ENCODE peak calls at places on chromosomes 6 and 20, in nine cellular contexts. One of them, this sample, is unnamed.

GRCh38 chr6:138086573-138087196 is 20.5 kb downstream of the PERP start:
- DNase-seq in lower leg skin: no peak
- DNase-seq in A549: peak; percentile 75
- DNase-seq in heart left ventricle: no peak
- DNase-seq in H54: peak; percentile 22
- DNase-seq in stomach: no peak
- DNase-seq in GM12892: no peak
- DNase-seq in ovary: no peak
- DNase-seq in erythroblast: no peak
- DNase-seq in this sample: no peak

GRCh38 chr20:32672982-32673727 is 586 bp downstream of the C20orf203 start:
- DNase-seq in A549: no peak
- DNase-seq in lower leg skin: no peak
- DNase-seq in H54: no peak
- DNase-seq in erythroblast: peak; percentile 37
- DNase-seq in heart left ventricle: no peak
- DNase-seq in stomach: no peak
- DNase-seq in GM12892: peak; percentile 63
- DNase-seq in ovary: no peak
- DNase-seq in this sample: peak; percentile 99

GRCh38 chr6:160388922-160389321 is 40.7 kb downstream of the SLC22A3 start:
- DNase-seq in H54: no peak
- DNase-seq in erythroblast: no peak
- DNase-seq in GM12892: no peak
- DNase-seq in lower leg skin: no peak
- DNase-seq in stomach: no peak
- DNase-seq in A549: no peak
- DNase-seq in ovary: no peak
- DNase-seq in heart left ventricle: no peak
- DNase-seq in this sample: no peak

GRCh38 chr6:86715676-86716075 is 221.7 kb upstream of the HTR1E start:
- DNase-seq in ovary: peak; percentile 20
- DNase-seq in A549: no peak
- DNase-seq in H54: no peak
- DNase-seq in stomach: no peak
- DNase-seq in erythroblast: no peak
- DNase-seq in GM12892: no peak
- DNase-seq in heart left ventricle: no peak
- DNase-seq in lower leg skin: no peak
- DNase-seq in this sample: no peak

GRCh38 chr6:43803783-43804549 is 34.0 kb downstream of the VEGFA start:
- DNase-seq in heart left ventricle: no peak
- DNase-seq in ovary: no peak
- DNase-seq in A549: no peak
- DNase-seq in stomach: no peak
- DNase-seq in H54: peak; percentile 50
- DNase-seq in GM12892: no peak
- DNase-seq in lower leg skin: no peak
- DNase-seq in erythroblast: peak; percentile 19
- DNase-seq in this sample: peak; percentile 65

GRCh38 chr20:46894579-46894958 is at the start of gene EYA2:
- DNase-seq in heart left ventricle: no peak
- DNase-seq in GM12892: peak; percentile 38
- DNase-seq in A549: peak; percentile 28
- DNase-seq in lower leg skin: no peak
- DNase-seq in erythroblast: no peak
- DNase-seq in H54: no peak
- DNase-seq in ovary: no peak
- DNase-seq in stomach: peak; percentile 32
- DNase-seq in this sample: no peak

GRCh38 chr20:4071177-4071723 is 55.9 kb upstream of the RNF24 start:
- DNase-seq in erythroblast: no peak
- DNase-seq in ovary: no peak
- DNase-seq in H54: no peak
- DNase-seq in heart left ventricle: no peak
- DNase-seq in lower leg skin: no peak
- DNase-seq in stomach: no peak
- DNase-seq in GM12892: no peak
- DNase-seq in A549: no peak
- DNase-seq in this sample: peak; percentile 54

GRCh38 chr6:165767228-165767627 is 104.2 kb upstream of the PDE10A start:
- DNase-seq in GM12892: no peak
- DNase-seq in H54: no peak
- DNase-seq in stomach: no peak
- DNase-seq in lower leg skin: no peak
- DNase-seq in erythroblast: no peak
- DNase-seq in ovary: no peak
- DNase-seq in heart left ventricle: no peak
- DNase-seq in A549: no peak
- DNase-seq in this sample: peak; percentile 33

GRCh38 chr6:31466466-31466865 is 31.5 kb upstream of the MICB start:
- DNase-seq in lower leg skin: no peak
- DNase-seq in H54: no peak
- DNase-seq in A549: no peak
- DNase-seq in erythroblast: no peak
- DNase-seq in stomach: no peak
- DNase-seq in heart left ventricle: no peak
- DNase-seq in ovary: no peak
- DNase-seq in GM12892: no peak
- DNase-seq in this sample: no peak

GRCh38 chr6:31465718-31466117 is 32.2 kb upstream of the MICB start:
- DNase-seq in heart left ventricle: no peak
- DNase-seq in erythroblast: no peak
- DNase-seq in ovary: no peak
- DNase-seq in GM12892: no peak
- DNase-seq in stomach: no peak
- DNase-seq in lower leg skin: no peak
- DNase-seq in H54: no peak
- DNase-seq in A549: no peak
- DNase-seq in this sample: no peak

GRCh38 chr6:31468316-31468715 is 29.6 kb upstream of the MICB start:
- DNase-seq in ovary: no peak
- DNase-seq in GM12892: no peak
- DNase-seq in A549: no peak
- DNase-seq in heart left ventricle: no peak
- DNase-seq in erythroblast: no peak
- DNase-seq in lower leg skin: no peak
- DNase-seq in stomach: no peak
- DNase-seq in H54: no peak
- DNase-seq in this sample: no peak

GRCh38 chr6:31465185-31465536 is 32.8 kb upstream of the MICB start:
- DNase-seq in erythroblast: no peak
- DNase-seq in ovary: no peak
- DNase-seq in heart left ventricle: no peak
- DNase-seq in H54: no peak
- DNase-seq in A549: no peak
- DNase-seq in lower leg skin: no peak
- DNase-seq in GM12892: no peak
- DNase-seq in stomach: no peak
- DNase-seq in this sample: no peak

DNA sequence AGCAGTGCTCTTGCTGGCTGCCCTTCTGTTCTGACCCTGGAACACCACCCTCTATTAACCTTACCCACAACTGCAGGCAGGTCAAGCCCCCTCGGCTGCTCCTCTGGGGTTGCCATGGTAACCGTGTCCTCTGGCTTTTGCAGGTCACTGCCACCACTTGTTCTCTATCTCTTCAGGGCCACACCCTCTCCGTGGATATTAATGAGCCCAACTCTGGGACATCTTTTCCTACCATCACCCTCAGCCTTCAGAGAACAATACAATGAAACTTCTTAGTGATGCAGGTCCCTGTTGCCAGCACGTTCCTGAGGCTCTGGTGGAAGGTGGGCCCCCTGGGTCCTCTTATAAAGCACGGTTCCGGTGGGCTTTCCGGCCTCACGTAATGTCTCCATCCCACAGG is 30.8 kb upstream of the MICB start:
- DNase-seq in stomach: no peak
- DNase-seq in heart left ventricle: no peak
- DNase-seq in lower leg skin: no peak
- DNase-seq in erythroblast: no peak
- DNase-seq in ovary: no peak
- DNase-seq in A549: no peak
- DNase-seq in H54: no peak
- DNase-seq in GM12892: no peak
- DNase-seq in this sample: no peak
- TF ChIP-seq POLR2A in stomach: no peak
- TF ChIP-seq POLR2A in heart left ventricle: no peak
- TF ChIP-seq POLR2A in lower leg skin: no peak
- TF ChIP-seq POLR2A in erythroblast: no peak
- TF ChIP-seq POLR2A in ovary: no peak
- TF ChIP-seq POLR2A in A549: no peak
- TF ChIP-seq POLR2A in H54: no peak
- TF ChIP-seq POLR2A in GM12892: no peak
- TF ChIP-seq POLR2A in this sample: no peak

DNA sequence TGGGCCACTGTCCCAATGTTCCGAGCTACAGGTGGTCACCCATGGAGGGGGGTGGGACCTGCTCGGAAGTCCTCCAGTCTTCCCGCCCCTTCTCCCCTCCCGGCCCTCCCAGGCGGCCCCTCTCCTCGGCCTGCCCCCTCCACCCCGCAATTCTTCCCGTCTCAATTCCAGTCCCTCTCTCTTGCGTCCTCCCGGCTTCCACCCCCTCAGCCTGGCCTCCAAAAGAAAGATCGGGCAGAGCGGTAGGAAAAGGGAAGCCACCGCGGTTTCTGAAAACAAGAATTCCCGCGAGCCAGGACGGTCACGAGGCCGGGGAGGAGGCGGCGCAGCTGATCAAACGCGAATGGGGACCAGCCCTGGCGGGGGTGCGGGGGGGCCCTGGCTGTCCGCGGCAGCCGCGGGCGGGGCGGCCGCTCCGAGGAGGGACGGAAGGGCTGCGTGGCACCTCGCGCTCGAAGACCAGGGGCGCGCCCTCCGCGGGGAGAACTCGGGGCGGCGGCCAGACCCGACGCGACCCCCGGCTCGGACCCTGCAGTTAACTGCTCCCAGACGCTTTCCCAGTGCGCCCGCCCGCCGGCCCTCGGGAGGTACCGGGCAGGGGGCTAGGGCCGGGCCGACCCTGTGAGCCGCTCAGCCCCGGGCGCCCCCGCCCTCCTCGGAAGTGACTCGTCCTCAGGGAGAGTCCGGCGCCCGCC is 1.0 kb downstream of the PXDC1 start:
- DNase-seq in stomach: peak; percentile 87
- DNase-seq in A549: no peak
- DNase-seq in erythroblast: no peak
- DNase-seq in heart left ventricle: peak; percentile 90
- DNase-seq in ovary: peak; percentile 89
- DNase-seq in H54: peak; percentile 78
- DNase-seq in lower leg skin: peak; percentile 91
- DNase-seq in GM12892: peak; percentile 37
- DNase-seq in this sample: no peak
- TF ChIP-seq POLR2A in stomach: no peak
- TF ChIP-seq POLR2A in A549: no peak
- TF ChIP-seq POLR2A in erythroblast: no peak
- TF ChIP-seq POLR2A in heart left ventricle: peak; percentile 78
- TF ChIP-seq POLR2A in ovary: peak; percentile 67
- TF ChIP-seq POLR2A in H54: peak; percentile 41
- TF ChIP-seq POLR2A in lower leg skin: no peak
- TF ChIP-seq POLR2A in GM12892: no peak
- TF ChIP-seq POLR2A in this sample: no peak

GRCh38 chr6:170554086-170554887 is at the start of gene TBP:
- DNase-seq in erythroblast: peak; percentile 99
- DNase-seq in heart left ventricle: peak; percentile 98
- DNase-seq in A549: peak; percentile 98
- DNase-seq in H54: peak; percentile 63
- DNase-seq in GM12892: peak; percentile 68
- DNase-seq in stomach: peak; percentile 98
- DNase-seq in lower leg skin: peak; percentile 98
- DNase-seq in ovary: peak; percentile 95
- DNase-seq in this sample: peak; percentile 99
- TF ChIP-seq POLR2A in erythroblast: peak; percentile 84
- TF ChIP-seq POLR2A in heart left ventricle: peak; percentile 41
- TF ChIP-seq POLR2A in A549: peak; percentile 47
- TF ChIP-seq POLR2A in H54: peak; percentile 57
- TF ChIP-seq POLR2A in GM12892: peak; percentile 74
- TF ChIP-seq POLR2A in stomach: no peak
- TF ChIP-seq POLR2A in lower leg skin: no peak
- TF ChIP-seq POLR2A in ovary: peak; percentile 61
- TF ChIP-seq POLR2A in this sample: peak; percentile 65

GRCh38 chr6:7201732-7202541 is 94.2 kb downstream of the RREB1 start:
- DNase-seq in ovary: no peak
- DNase-seq in heart left ventricle: peak; percentile 51
- DNase-seq in GM12892: peak; percentile 63
- DNase-seq in stomach: peak; percentile 51
- DNase-seq in H54: no peak
- DNase-seq in lower leg skin: peak; percentile 64
- DNase-seq in erythroblast: peak; percentile 81
- DNase-seq in A549: no peak
- DNase-seq in this sample: peak; percentile 96

GRCh38 chr6:7198833-7199800 is 91.4 kb downstream of the RREB1 start:
- DNase-seq in A549: no peak
- DNase-seq in stomach: no peak
- DNase-seq in GM12892: no peak
- DNase-seq in lower leg skin: no peak
- DNase-seq in ovary: no peak
- DNase-seq in H54: no peak
- DNase-seq in erythroblast: peak; percentile 93
- DNase-seq in heart left ventricle: no peak
- DNase-seq in this sample: no peak

GRCh38 chr6:7201444-7201731 is 93.6 kb downstream of the RREB1 start:
- DNase-seq in ovary: no peak
- DNase-seq in A549: no peak
- DNase-seq in H54: no peak
- DNase-seq in GM12892: no peak
- DNase-seq in erythroblast: no peak
- DNase-seq in lower leg skin: no peak
- DNase-seq in stomach: no peak
- DNase-seq in heart left ventricle: no peak
- DNase-seq in this sample: no peak

GRCh38 chr6:7197752-7198151 is 90.0 kb downstream of the RREB1 start:
- DNase-seq in lower leg skin: no peak
- DNase-seq in H54: no peak
- DNase-seq in heart left ventricle: no peak
- DNase-seq in ovary: no peak
- DNase-seq in erythroblast: no peak
- DNase-seq in stomach: no peak
- DNase-seq in A549: no peak
- DNase-seq in GM12892: no peak
- DNase-seq in this sample: no peak

DNA sequence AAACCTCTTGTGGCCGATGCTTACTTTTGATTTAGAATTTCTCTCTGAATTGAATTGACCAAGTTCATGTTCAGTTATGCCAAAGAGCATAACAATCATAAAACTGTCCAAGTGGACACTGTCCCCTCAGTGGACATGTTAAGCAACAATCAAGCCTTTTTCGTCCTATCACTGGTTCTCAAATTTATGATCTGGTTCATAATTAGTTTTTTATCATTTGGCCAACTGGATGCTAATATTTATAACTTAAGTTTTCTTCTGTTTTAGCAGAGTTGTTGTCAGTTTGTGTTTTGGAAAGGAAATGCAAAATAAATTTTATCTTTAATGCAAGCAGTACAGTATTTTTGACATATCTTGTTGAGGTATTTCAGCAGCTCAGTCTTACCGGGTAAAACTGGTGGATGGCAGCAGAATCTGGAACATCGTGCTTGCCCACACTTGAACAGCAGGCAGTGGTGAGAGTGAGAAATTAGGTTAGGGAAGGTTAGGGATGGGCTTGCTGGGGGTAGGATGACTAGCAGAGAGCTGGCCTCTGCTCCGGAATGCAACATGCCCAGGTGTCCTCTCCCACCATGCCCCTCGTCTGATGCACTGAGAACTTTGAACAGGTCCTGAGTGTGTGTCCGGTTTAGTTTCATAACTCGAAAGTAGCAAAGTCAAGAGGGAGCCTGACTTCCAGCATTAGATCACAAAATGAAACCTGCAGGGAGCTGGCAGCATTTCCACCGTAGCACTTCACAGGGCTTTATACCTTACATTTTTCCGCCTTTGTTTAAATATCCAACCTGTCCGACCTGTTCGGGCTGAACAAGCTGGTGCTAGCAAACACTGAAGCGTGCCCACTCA is 93.1 kb downstream of the RREB1 start:
- DNase-seq in erythroblast: peak; percentile 30
- DNase-seq in heart left ventricle: no peak
- DNase-seq in stomach: peak; percentile 90
- DNase-seq in GM12892: no peak
- DNase-seq in ovary: no peak
- DNase-seq in lower leg skin: peak; percentile 68
- DNase-seq in H54: no peak
- DNase-seq in A549: no peak
- DNase-seq in this sample: no peak
- TF ChIP-seq POLR2A in erythroblast: no peak
- TF ChIP-seq POLR2A in heart left ventricle: no peak
- TF ChIP-seq POLR2A in stomach: no peak
- TF ChIP-seq POLR2A in GM12892: no peak
- TF ChIP-seq POLR2A in ovary: no peak
- TF ChIP-seq POLR2A in lower leg skin: no peak
- TF ChIP-seq POLR2A in H54: no peak
- TF ChIP-seq POLR2A in A549: no peak
- TF ChIP-seq POLR2A in this sample: no peak